ENCODE peak calls at places on chromosome 3, in nine cellular contexts. R, H, T, Q, C, G, K, L and E are unnamed samples. For H3K9me3 and H3K36me3, the result is how much of the 10 kb centered on the place peaks cover.

GRCh38 chr3:126167550-126167949 is 12.8 kb downstream of the ALDH1L1 start:
- DNase-seq in G (no peak), Q (no peak), T (no peak), H (no peak), L (no peak), C (no peak), K (no peak), R (no peak), E (no peak)

GRCh38 chr3:149373235-149374125 is 4.0 kb downstream of the TM4SF1 start:
- DNase-seq in C (no peak), H (no peak), Q (no peak), R (no peak), K (no peak), L (no peak), G (no peak), T (peak), E (no peak)

GRCh38 chr3:169308654-169309325 is 354.7 kb downstream of the MECOM start:
- DNase-seq in C (no peak), R (no peak), L (no peak), K (no peak), G (no peak), Q (no peak), H (no peak), T (peak), E (no peak)

GRCh38 chr3:194139085-194139976 is 3.4 kb downstream of the HES1 start:
- DNase-seq in Q (peak), C (no peak), T (peak), R (peak), H (no peak), L (no peak), K (peak), G (no peak), E (peak)

GRCh38 chr3:177379045-177379444 is 181.8 kb upstream of the TBL1XR1 start:
- DNase-seq in R (no peak), L (no peak), H (no peak), Q (no peak), C (no peak), G (no peak), T (no peak), K (no peak), E (no peak)

GRCh38 chr3:127986803-127987202 is 65.4 kb upstream of the SEC61A1 start:
- DNase-seq in G (no peak), R (no peak), T (no peak), C (peak), Q (peak), H (no peak), K (no peak), L (no peak), E (no peak)

GRCh38 chr3:34198309-34198708 is 399.9 kb downstream of the PDCD6IP start:
- DNase-seq in T (no peak), C (no peak), Q (no peak), G (no peak), H (no peak), R (no peak), K (no peak), L (no peak), E (no peak)

GRCh38 chr3:42501321-42501680 is 1.1 kb upstream of the VIPR1 start:
- DNase-seq in T (no peak), H (no peak), G (no peak), C (no peak), K (no peak), R (no peak), L (no peak), Q (no peak), E (no peak)

GRCh38 chr3:36650271-36650671 is 114.1 kb downstream of the DCLK3 start:
- DNase-seq in G (no peak), Q (no peak), L (no peak), C (no peak), H (no peak), K (no peak), T (peak), R (no peak), E (no peak)

GRCh38 chr3:197516517-197516889 is 39.3 kb downstream of the BDH1 start:
- DNase-seq in Q (no peak), H (no peak), R (no peak), T (peak), C (peak), L (peak), G (peak), K (no peak), E (no peak)

GRCh38 chr3:108036984-108037741 is 53.7 kb downstream of the CD47 start:
- DNase-seq in L (no peak), R (no peak), C (no peak), H (no peak), T (peak), G (no peak), K (no peak), Q (no peak), E (no peak)

GRCh38 chr3:124041553-124041952 is 49.6 kb upstream of the ROPN1 start:
- DNase-seq in R (no peak), H (no peak), G (no peak), L (no peak), T (no peak), C (no peak), Q (no peak), K (no peak), E (no peak)

GRCh38 chr3:35393916-35394315 is 245.4 kb upstream of the ARPP21 start:
- DNase-seq in Q (no peak), T (no peak), G (no peak), K (no peak), H (no peak), R (no peak), L (no peak), C (no peak), E (no peak)

GRCh38 chr3:41683666-41684350 is 278.1 kb downstream of the ULK4 start:
- DNase-seq in L (no peak), R (no peak), K (no peak), Q (no peak), T (peak), C (peak), G (no peak), H (no peak), E (no peak)

GRCh38 chr3:124966557-124967480 is 32.3 kb upstream of the MUC13 start:
- DNase-seq in R (no peak), Q (no peak), L (no peak), G (no peak), T (no peak), H (no peak), C (no peak), K (no peak), E (no peak)

GRCh38 chr3:61381745-61382392 is 130.6 kb upstream of the FHIT start:
- DNase-seq in L (peak), T (peak), Q (no peak), C (no peak), R (no peak), G (no peak), K (no peak), H (no peak), E (peak)

GRCh38 chr3:12908859-12909258 is 67.5 kb upstream of the RPL32 start:
- DNase-seq in H (no peak), K (no peak), R (no peak), L (no peak), Q (peak), C (no peak), G (no peak), T (no peak), E (no peak)

GRCh38 chr3:103437850-103438249 is 1003.0 kb downstream of the ZPLD1 start:
- DNase-seq in R (no peak), G (no peak), K (no peak), H (no peak), T (no peak), L (no peak), Q (no peak), C (no peak), E (no peak)

GRCh38 chr3:139538733-139539132 is 809 bp downstream of the RBP1 start:
- DNase-seq in C (peak), K (peak), G (no peak), Q (peak), R (peak), T (peak), L (no peak), H (no peak), E (peak)

GRCh38 chr3:190064112-190064511 is 56.6 kb downstream of the P3H2 start:
- DNase-seq in G (no peak), Q (no peak), C (no peak), H (no peak), L (peak), K (no peak), R (no peak), T (peak), E (peak)

GRCh38 chr3:55489804-55490132 is 2.7 kb upstream of the WNT5A start:
- DNase-seq in L (no peak), H (no peak), Q (no peak), G (no peak), T (no peak), R (no peak), K (peak), C (no peak), E (peak)

GRCh38 chr3:77247063-77247462 is 207.2 kb downstream of the ROBO2 start:
- DNase-seq in H (no peak), K (no peak), T (peak), Q (no peak), L (no peak), R (no peak), G (no peak), C (no peak), E (no peak)

GRCh38 chr3:171049831-171050444 is 23.4 kb upstream of the SLC2A2 start:
- DNase-seq in G (no peak), T (peak), K (no peak), R (no peak), L (peak), Q (peak), C (peak), H (no peak), E (peak)

GRCh38 chr3:122349171-122349570 is 24.1 kb downstream of the CSTA start:
- DNase-seq in C (no peak), Q (no peak), K (no peak), L (no peak), R (no peak), H (no peak), G (no peak), T (peak), E (no peak)

GRCh38 chr3:101588626-101589025 is 14.6 kb downstream of the PCNP start:
- DNase-seq in G (no peak), T (no peak), C (no peak), R (no peak), K (no peak), Q (no peak), H (no peak), L (no peak), E (no peak)

GRCh38 chr3:22371592-22372291 is 620.7 kb upstream of the ZNF385D start:
- DNase-seq in R (peak), C (peak), T (no peak), L (no peak), H (no peak), Q (no peak), K (no peak), G (no peak), E (no peak)

GRCh38 chr3:176055851-176056250 is 1141.4 kb downstream of the TBL1XR1 start:
- DNase-seq in R (no peak), C (no peak), H (no peak), T (no peak), Q (no peak), K (no peak), L (no peak), G (no peak), E (no peak)
- H3K9me3 ChIP-seq in R (under half), C (under half), H (under half), T (under half), Q (under half), K (under half), L (under half), G (under half), E (under half)

GRCh38 chr3:47413751-47414150 is 32.9 kb downstream of the PTPN23 start:
- DNase-seq in Q (no peak), H (no peak), G (no peak), K (no peak), T (no peak), C (no peak), L (no peak), R (no peak), E (peak)

GRCh38 chr3:47418167-47419082 is 37.6 kb downstream of the PTPN23 start:
- DNase-seq in C (peak), L (no peak), G (peak), R (no peak), H (no peak), T (no peak), K (no peak), Q (no peak), E (no peak)

GRCh38 chr3:47414161-47414564 is 33.3 kb downstream of the PTPN23 start:
- DNase-seq in L (no peak), K (no peak), Q (no peak), R (peak), C (peak), T (no peak), H (no peak), G (peak), E (no peak)

GRCh38 chr3:47414666-47415587 is 34.1 kb downstream of the PTPN23 start:
- DNase-seq in H (no peak), L (no peak), Q (no peak), K (no peak), T (no peak), C (no peak), R (no peak), G (peak), E (no peak)

GRCh38 chr3:47416041-47416440 is 35.2 kb downstream of the PTPN23 start:
- DNase-seq in L (no peak), C (no peak), H (no peak), R (peak), T (no peak), Q (no peak), G (no peak), K (no peak), E (no peak)
- H3K36me3 ChIP-seq in L (under half), C (half or more), H (under half), R (under half), T (half or more), Q (half or more), G (half or more), K (under half), E (under half)

DNA sequence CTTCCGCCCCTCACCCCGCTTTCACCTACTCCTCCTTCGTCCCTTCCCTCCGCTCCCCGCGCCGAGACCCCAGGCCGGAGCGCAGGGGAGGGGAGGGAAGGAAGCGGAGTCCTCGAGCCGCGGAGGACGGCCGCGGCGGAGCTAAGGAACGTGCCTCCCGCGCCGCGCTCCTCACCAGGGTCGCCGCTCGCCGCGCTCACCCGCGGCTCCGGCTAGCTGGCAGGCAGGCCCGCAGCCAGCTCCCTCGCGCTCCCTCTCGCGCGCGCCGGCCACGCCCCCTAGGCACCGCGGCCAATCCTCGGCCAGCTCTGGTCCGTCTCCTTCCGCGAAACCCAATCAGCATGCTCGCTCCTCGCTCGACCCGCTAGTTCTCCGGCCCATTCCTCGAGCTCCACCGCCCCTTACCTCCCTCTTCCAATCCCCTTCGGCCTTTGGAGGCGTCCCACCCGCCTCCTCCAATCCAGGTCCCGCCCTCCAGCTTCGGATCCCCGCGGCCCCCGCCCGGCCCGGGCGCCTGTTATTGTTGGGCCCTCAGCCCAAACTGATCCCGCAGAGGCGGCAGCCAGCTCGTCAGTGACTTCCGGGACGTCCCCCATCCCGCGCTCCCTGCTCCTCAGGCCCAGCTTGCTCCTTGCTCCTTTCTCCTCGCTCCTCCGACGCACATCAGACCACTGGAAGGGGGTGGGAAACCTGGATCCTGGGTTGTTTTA is at the start of gene DCBLD2:
- DNase-seq in T (peak), L (peak), K (peak), H (peak), R (peak), G (peak), C (peak), Q (peak), E (peak)
- TF ChIP-seq POLR2A in T (peak), L (peak), K (peak), H (peak), R (peak), G (no peak), C (peak), Q (peak), E (peak)

DNA sequence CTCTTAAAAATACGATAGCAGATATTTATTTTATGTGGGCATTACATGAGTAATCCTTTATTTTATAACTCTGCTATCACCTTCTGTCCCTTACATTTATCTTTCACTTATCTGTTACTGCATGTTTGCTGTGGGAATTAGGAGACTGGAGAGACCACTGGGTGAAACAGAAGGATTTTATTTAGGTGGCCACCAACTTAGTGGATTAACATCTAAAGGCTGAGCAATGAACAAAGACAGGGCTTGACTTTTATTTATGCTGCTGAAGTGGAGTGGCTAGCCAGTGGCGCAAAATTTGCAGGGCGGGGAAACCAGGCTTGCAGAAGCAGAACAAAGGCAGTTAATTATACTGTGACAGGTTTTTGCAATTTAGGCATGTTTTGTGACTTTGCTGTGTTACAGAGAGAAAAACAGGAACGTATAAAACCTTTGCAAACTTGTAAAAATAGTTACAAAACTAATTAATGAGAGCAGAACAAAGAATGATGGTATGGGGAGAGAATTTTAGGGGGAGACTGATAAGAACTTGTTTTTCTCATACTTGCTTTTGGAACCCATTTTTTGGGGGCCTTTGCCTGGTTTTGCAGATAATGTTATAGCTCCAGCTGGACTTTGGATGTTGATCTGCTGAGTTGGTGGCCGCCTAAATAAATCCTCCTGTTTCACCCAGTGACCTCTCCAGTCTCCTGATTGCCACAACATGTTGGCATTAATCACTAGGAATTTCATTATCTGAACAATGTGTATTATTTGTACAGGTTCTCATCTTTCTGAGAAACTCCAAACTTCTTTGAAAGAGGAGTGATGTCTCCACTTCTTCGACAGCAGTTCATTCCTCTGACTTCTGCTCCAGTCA is 18.0 kb downstream of the KLHL24 start:
- DNase-seq in H (no peak), T (no peak), K (no peak), R (no peak), L (peak), G (no peak), C (no peak), Q (no peak), E (no peak)
- H3K9me3 ChIP-seq in H (under half), T (under half), K (under half), R (under half), L (under half), G (half or more), C (under half), Q (under half), E (under half)

GRCh38 chr3:47104259-47104658 is 59.7 kb downstream of the SETD2 start:
- DNase-seq in H (no peak), K (no peak), L (no peak), G (no peak), T (no peak), C (no peak), Q (no peak), R (no peak), E (no peak)

GRCh38 chr3:47108546-47108945 is 55.4 kb downstream of the SETD2 start:
- DNase-seq in C (no peak), H (no peak), R (no peak), K (no peak), L (no peak), Q (no peak), T (peak), G (no peak), E (no peak)

GRCh38 chr3:47109393-47109792 is 54.5 kb downstream of the SETD2 start:
- DNase-seq in L (no peak), K (no peak), Q (no peak), T (no peak), C (no peak), R (no peak), H (no peak), G (no peak), E (no peak)

GRCh38 chr3:47098910-47099309 is 65.0 kb downstream of the SETD2 start:
- DNase-seq in L (no peak), R (no peak), Q (no peak), G (no peak), C (no peak), T (no peak), H (no peak), K (no peak), E (no peak)

DNA sequence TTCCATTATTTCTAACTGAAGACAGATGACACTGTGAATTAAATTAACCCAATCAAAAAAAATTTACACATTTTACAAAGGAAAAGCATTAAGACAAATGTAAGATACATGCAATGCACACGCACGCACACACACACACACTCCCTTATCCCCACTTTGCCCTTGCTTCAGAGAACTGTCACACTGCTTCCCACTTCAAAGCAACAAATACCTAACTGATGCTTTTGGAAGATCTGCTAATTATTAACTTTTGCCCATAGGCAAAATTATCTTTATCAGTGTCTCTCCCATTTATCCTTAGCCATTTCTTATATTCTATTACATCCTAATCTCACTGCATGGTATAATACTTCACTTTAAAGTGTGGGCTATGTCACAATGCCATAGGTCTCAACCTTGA is 60.3 kb downstream of the SETD2 start:
- DNase-seq in H (no peak), K (no peak), T (no peak), G (no peak), L (no peak), R (no peak), C (no peak), Q (no peak), E (no peak)
- H3K36me3 ChIP-seq in H (under half), K (under half), T (under half), G (under half), L (under half), R (under half), C (under half), Q (half or more), E (under half)

DNA sequence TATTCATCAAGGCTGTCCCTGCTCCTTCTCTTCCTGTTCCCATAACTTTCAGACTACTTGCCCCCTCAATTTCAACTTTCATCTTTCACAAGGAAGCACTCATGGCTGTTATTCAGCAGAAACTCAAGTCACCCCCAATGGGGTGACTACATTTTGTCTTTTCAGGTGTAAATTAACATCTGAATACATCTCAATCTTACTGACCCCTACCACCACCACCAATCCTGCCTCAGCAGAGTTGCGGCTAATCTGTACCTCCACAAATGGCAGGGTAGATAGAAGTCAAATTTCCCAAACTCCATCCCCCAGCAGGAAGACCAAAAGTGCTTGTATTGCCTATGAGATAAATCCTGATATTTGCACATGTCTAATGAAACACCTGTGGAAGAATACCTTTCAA is 19.2 kb downstream of the SOX2 start:
- DNase-seq in R (no peak), K (no peak), Q (no peak), G (no peak), T (no peak), C (no peak), L (no peak), H (no peak), E (no peak)
- TF ChIP-seq POLR2A in R (no peak), K (no peak), Q (no peak), G (no peak), T (no peak), C (no peak), L (no peak), H (no peak), E (no peak)

GRCh38 chr3:18201315-18201714 is 223.8 kb downstream of the SATB1 start:
- DNase-seq in T (no peak), Q (no peak), R (no peak), C (no peak), G (no peak), K (no peak), H (no peak), L (no peak), E (no peak)
- H3K9me3 ChIP-seq in T (under half), Q (under half), R (under half), C (under half), G (under half), K (under half), H (under half), L (under half), E (under half)

GRCh38 chr3:51659942-51660341 is 11.1 kb upstream of the TEX264 start:
- DNase-seq in R (no peak), T (no peak), Q (no peak), H (no peak), L (no peak), C (no peak), K (no peak), G (no peak), E (no peak)
- H3K36me3 ChIP-seq in R (under half), T (half or more), Q (half or more), H (under half), L (under half), C (half or more), K (under half), G (under half), E (under half)

GRCh38 chr3:9207076-9207763 is 42.2 kb downstream of the SRGAP3 start:
- DNase-seq in C (no peak), T (no peak), R (peak), K (no peak), H (no peak), Q (no peak), G (no peak), L (no peak), E (no peak)
- TF ChIP-seq POLR2A in C (no peak), T (no peak), R (no peak), K (no peak), H (no peak), Q (no peak), G (no peak), L (no peak), E (no peak)